ENCODE peak calls at places on chromosomes 1 and 21, in seven cellular contexts. Q is Peyer's patch; Y is kidney; V is PC-9; N is effector memory CD4-positive, alpha-beta T cell; W is heart left ventricle; P is thyroid gland. Z is an unnamed sample.
A peak's percentile ranks its signal among the peaks of the same experiment; 100 is the strongest.

GRCh38 chr1:70707214-70707613 is 296.1 kb downstream of the CTH start:
- DNase-seq in Q (no peak), Y (no peak), V (no peak), N (no peak), W (no peak), P (no peak), Z (no peak)

GRCh38 chr1:201134405-201134804 is 7.4 kb upstream of the ASCL5 start:
- DNase-seq in Q (no peak), Y (peak; percentile 16), V (no peak), N (no peak), W (no peak), P (no peak), Z (no peak)

GRCh38 chr1:58190614-58191013 is 355.9 kb downstream of the OMA1 start:
- DNase-seq in Q (no peak), Y (no peak), V (no peak), N (no peak), W (no peak), P (no peak), Z (no peak)

GRCh38 chr1:245790441-245790840 is 635.7 kb downstream of the KIF26B start:
- DNase-seq in Q (no peak), Y (no peak), V (no peak), N (no peak), W (no peak), P (no peak), Z (no peak)

GRCh38 chr1:28601696-28602095 is 9.6 kb downstream of the RAB42 start:
- DNase-seq in Q (no peak), Y (no peak), V (peak; percentile 96), N (no peak), W (no peak), P (no peak), Z (no peak)

GRCh38 chr21:16082038-16082816 is 352.4 kb downstream of the USP25 start:
- DNase-seq in Q (no peak), Y (no peak), V (no peak), N (no peak), W (no peak), P (no peak), Z (no peak)

GRCh38 chr1:176843352-176844297 is 320.9 kb downstream of the ASTN1 start:
- DNase-seq in Q (no peak), Y (no peak), V (no peak), N (no peak), W (no peak), P (peak; percentile 46), Z (no peak)

GRCh38 chr1:227924168-227924837 is 23.4 kb downstream of the WNT9A start:
- DNase-seq in Q (no peak), Y (peak; percentile 46), V (no peak), N (no peak), W (peak; percentile 45), P (no peak), Z (no peak)

GRCh38 chr1:117664314-117664713 is 58.5 kb downstream of the TENT5C start:
- DNase-seq in Q (peak; percentile 65), Y (no peak), V (no peak), N (peak; percentile 46), W (no peak), P (no peak), Z (no peak)

GRCh38 chr1:44220755-44221154 is 7.5 kb downstream of the DMAP1 start:
- DNase-seq in Q (peak; percentile 74), Y (no peak), V (no peak), N (no peak), W (no peak), P (no peak), Z (no peak)

GRCh38 chr1:162135271-162135775 is 65.8 kb downstream of the NOS1AP start:
- DNase-seq in Q (no peak), Y (no peak), V (no peak), N (no peak), W (no peak), P (no peak), Z (no peak)

GRCh38 chr1:15622707-15623373 is 5.6 kb downstream of the DDI2 start:
- DNase-seq in Q (no peak), Y (no peak), V (no peak), N (no peak), W (no peak), P (no peak), Z (no peak)

GRCh38 chr1:25832336-25833037 is 12.7 kb downstream of the MTFR1L start:
- DNase-seq in Q (no peak), Y (no peak), V (no peak), N (no peak), W (no peak), P (no peak), Z (no peak)

GRCh38 chr1:25829046-25829445 is 9.3 kb downstream of the MTFR1L start:
- DNase-seq in Q (no peak), Y (no peak), V (no peak), N (no peak), W (no peak), P (no peak), Z (no peak)

GRCh38 chr1:25828491-25828890 is 8.7 kb downstream of the MTFR1L start:
- DNase-seq in Q (no peak), Y (no peak), V (no peak), N (no peak), W (no peak), P (no peak), Z (no peak)

GRCh38 chr1:25833158-25833557 is 13.4 kb downstream of the MTFR1L start:
- DNase-seq in Q (no peak), Y (no peak), V (no peak), N (no peak), W (no peak), P (no peak), Z (no peak)

GRCh38 chr1:25831569-25832196 is 11.9 kb downstream of the MTFR1L start:
- DNase-seq in Q (no peak), Y (no peak), V (no peak), N (no peak), W (no peak), P (no peak), Z (no peak)
- H3K36me3 ChIP-seq in Q (peaks cover 76% of the 10 kb centered on the region), Y (peaks cover 48% of the 10 kb centered on the region), V (no peaks in the 10 kb centered on the region), N (peaks cover 56% of the 10 kb centered on the region), W (peaks cover 73% of the 10 kb centered on the region), P (peaks cover 75% of the 10 kb centered on the region), Z (peaks cover 78% of the 10 kb centered on the region)

GRCh38 chr21:33618407-33618806 is 23.1 kb downstream of the CRYZL1 start:
- DNase-seq in Q (no peak), Y (no peak), V (no peak), N (no peak), W (no peak), P (no peak), Z (no peak)
- H3K4me1 ChIP-seq in Q (no peaks in the 10 kb centered on the region), Y (no peaks in the 10 kb centered on the region), V (no peaks in the 10 kb centered on the region), N (no peaks in the 10 kb centered on the region), W (no peaks in the 10 kb centered on the region), P (no peaks in the 10 kb centered on the region), Z (no peaks in the 10 kb centered on the region)

DNA sequence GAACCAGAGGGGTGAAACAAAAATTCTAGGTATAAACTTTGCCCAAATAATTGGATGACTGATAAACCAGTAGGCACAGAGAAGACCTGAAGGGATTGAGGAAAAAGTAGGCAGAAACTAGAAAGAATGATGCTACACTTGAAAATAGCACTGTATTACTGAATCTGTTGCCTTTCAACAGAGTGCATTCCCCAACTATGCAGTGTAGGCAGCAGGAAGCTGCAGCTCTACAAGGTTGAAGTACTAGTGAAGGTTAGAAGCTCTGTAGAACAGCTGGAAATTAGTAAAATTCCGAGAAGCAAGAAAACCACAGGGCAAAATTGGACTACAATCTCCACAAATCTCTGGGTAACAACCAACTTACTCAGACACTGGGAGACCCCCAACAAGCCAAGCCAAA is 27.4 kb downstream of the ZNF644 start:
- DNase-seq in Q (no peak), Y (no peak), V (no peak), N (no peak), W (no peak), P (no peak), Z (no peak)
- H3K9me3 ChIP-seq in Q (no peaks in the 10 kb centered on the region), Y (no peaks in the 10 kb centered on the region), V (no peaks in the 10 kb centered on the region), N (no peaks in the 10 kb centered on the region), W (no peaks in the 10 kb centered on the region), P (no peaks in the 10 kb centered on the region), Z (no peaks in the 10 kb centered on the region)

DNA sequence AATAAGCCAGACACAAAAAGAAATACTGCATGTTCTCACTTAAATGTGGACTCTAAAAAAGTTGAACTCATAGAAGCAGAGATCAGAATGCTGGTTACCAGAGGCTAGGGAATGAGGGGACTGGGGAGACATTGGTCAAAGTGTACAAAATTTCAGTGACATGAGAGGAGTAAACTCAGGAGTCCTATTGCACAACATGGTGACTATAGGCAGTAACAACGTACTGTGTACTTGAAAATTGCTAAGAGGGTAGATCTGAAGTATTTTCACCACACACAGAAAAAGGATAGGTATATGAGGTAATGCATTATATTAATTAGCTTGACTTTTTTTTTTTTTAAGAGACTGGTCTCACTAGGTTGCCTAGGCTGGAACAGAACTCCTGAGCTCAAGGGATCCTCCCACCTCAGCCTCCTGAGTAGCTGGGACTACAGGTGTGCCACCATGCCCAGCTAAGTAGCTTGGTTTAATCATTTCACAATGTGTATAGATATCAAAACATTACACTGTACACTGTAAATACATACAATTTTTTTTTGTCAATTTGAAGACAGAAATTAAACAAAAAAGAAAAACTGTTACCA is 7.4 kb downstream of the ZNF496 start:
- DNase-seq in Q (no peak), Y (no peak), V (no peak), N (no peak), W (no peak), P (no peak), Z (no peak)
- H3K36me3 ChIP-seq in Q (peaks cover 38% of the 10 kb centered on the region), Y (peaks cover 15% of the 10 kb centered on the region), V (no peaks in the 10 kb centered on the region), N (no peaks in the 10 kb centered on the region), W (peaks cover 59% of the 10 kb centered on the region), P (peaks cover 34% of the 10 kb centered on the region), Z (peaks cover 92% of the 10 kb centered on the region)

GRCh38 chr21:45031231-45032191 is 42.9 kb upstream of the ADARB1 start:
- DNase-seq in Q (no peak), Y (peak; percentile 69), V (no peak), N (no peak), W (no peak), P (no peak), Z (no peak)

GRCh38 chr21:45029298-45029967 is 44.9 kb upstream of the ADARB1 start:
- DNase-seq in Q (no peak), Y (peak; percentile 84), V (no peak), N (no peak), W (no peak), P (peak; percentile 10), Z (no peak)

GRCh38 chr21:45030637-45031218 is 43.7 kb upstream of the ADARB1 start:
- DNase-seq in Q (no peak), Y (no peak), V (no peak), N (no peak), W (no peak), P (no peak), Z (no peak)

GRCh38 chr21:45032332-45032731 is 42.0 kb upstream of the ADARB1 start:
- DNase-seq in Q (no peak), Y (peak; percentile 72), V (no peak), N (no peak), W (no peak), P (no peak), Z (no peak)

GRCh38 chr21:45029968-45030636 is 44.3 kb upstream of the ADARB1 start:
- DNase-seq in Q (no peak), Y (peak; percentile 69), V (no peak), N (no peak), W (no peak), P (no peak), Z (no peak)
- H3K4me1 ChIP-seq in Q (no peaks in the 10 kb centered on the region), Y (peaks cover 16% of the 10 kb centered on the region), V (no peaks in the 10 kb centered on the region), N (no peaks in the 10 kb centered on the region), W (peaks cover 15% of the 10 kb centered on the region), P (no peaks in the 10 kb centered on the region), Z (peaks cover 45% of the 10 kb centered on the region)

Z was measured in lower lobe of right lung.